ENCODE peak calls at places on chromosome 2, in seven cellular contexts. F is posterior vena cava; J is NCI-H1417 treated with DMSO at 0.1 percent for 48 hours; O is lung; K is activated T-cell treated with anti-CD3 and anti-CD28 coated beads, Interleukin-2, amount 50 U/mL, for 72 hours; A is left kidney; X is NCI-H146. V is an unnamed sample.

GRCh38 chr2:28300489-28300888 is 92.2 kb upstream of the FOSL2 start:
- DNase-seq in A (peak; percentile 13), K (no peak), F (no peak), O (no peak), J (no peak), X (no peak), V (no peak)

GRCh38 chr2:101130081-101130480 is 21.1 kb downstream of the TBC1D8 start:
- DNase-seq in A (peak; percentile 12), J (no peak), K (no peak), F (no peak), X (no peak), O (no peak), V (no peak)

GRCh38 chr2:88024509-88024908 is 8.2 kb upstream of the RNU2-63P start:
- DNase-seq in K (no peak), O (no peak), X (no peak), F (no peak), A (peak; percentile 32), J (no peak), V (peak; percentile 97)

GRCh38 chr2:86275962-86276361 is 61.5 kb downstream of the REEP1 start:
- DNase-seq in K (no peak), A (no peak), O (no peak), F (no peak), X (no peak), J (no peak), V (no peak)

GRCh38 chr2:24797644-24798043 is 4.4 kb downstream of the CENPO start:
- DNase-seq in J (no peak), X (no peak), O (no peak), A (no peak), K (no peak), F (no peak), V (no peak)

GRCh38 chr2:179675435-179675834 is 186.0 kb downstream of the ZNF385B start:
- DNase-seq in A (no peak), F (no peak), O (peak; percentile 42), K (no peak), J (no peak), X (no peak), V (no peak)

GRCh38 chr2:120703330-120703994 is 32.2 kb upstream of the GLI2 start:
- DNase-seq in J (no peak), O (no peak), A (no peak), K (no peak), F (peak; percentile 23), X (no peak), V (no peak)

GRCh38 chr2:231057590-231057989 is 923 bp downstream of the PSMD1 start:
- DNase-seq in A (no peak), X (no peak), O (no peak), F (no peak), J (no peak), K (no peak), V (no peak)

GRCh38 chr2:217075225-217075802 is 215.4 kb upstream of the TNP1 start:
- DNase-seq in A (no peak), J (no peak), F (peak; percentile 80), O (no peak), K (no peak), X (no peak), V (no peak)

GRCh38 chr2:15749460-15750432 is 158.1 kb downstream of the DDX1 start:
- DNase-seq in A (no peak), J (no peak), O (no peak), F (no peak), K (no peak), X (no peak), V (no peak)

V was measured in GM23338.